ENCODE peak calls at places on chromosome 14, in five cellular contexts. J, F, P, H and E are unnamed samples.

GRCh38 chr14:41609704-41610183 is 3.1 kb downstream of the LRFN5 start:
- DNase-seq in J (no peak), F (peak), P (no peak), H (no peak), E (peak)

GRCh38 chr14:23559010-23559920 is 3.2 kb downstream of the THTPA start:
- DNase-seq in J (peak), F (peak), P (peak), H (no peak), E (peak)

GRCh38 chr14:28767851-28768548 is 1.4 kb downstream of the FOXG1 start:
- DNase-seq in J (no peak), F (no peak), P (no peak), H (no peak), E (no peak)

GRCh38 chr14:30873308-30874119 is 845 bp upstream of the COCH start:
- DNase-seq in J (no peak), F (no peak), P (no peak), H (no peak), E (no peak)

GRCh38 chr14:60206249-60206670 is 41.1 kb upstream of the DHRS7 start:
- DNase-seq in J (no peak), F (no peak), P (no peak), H (no peak), E (no peak)

GRCh38 chr14:54338696-54339317 is 58.0 kb upstream of the CDKN3 start:
- DNase-seq in J (no peak), F (peak), P (no peak), H (peak), E (no peak)

GRCh38 chr14:87508333-87508732 is 484.6 kb downstream of the GALC start:
- DNase-seq in J (no peak), F (peak), P (no peak), H (no peak), E (no peak)

GRCh38 chr14:50335989-50336391 is 23.9 kb downstream of the DMAC2L start:
- DNase-seq in J (no peak), F (no peak), P (no peak), H (no peak), E (no peak)

GRCh38 chr14:22713631-22713950 is 52.9 kb upstream of the OXA1L start:
- DNase-seq in J (no peak), F (no peak), P (no peak), H (no peak), E (no peak)

GRCh38 chr14:53954551-53955233 is 1.9 kb downstream of the BMP4 start:
- DNase-seq in J (no peak), F (no peak), P (no peak), H (no peak), E (no peak)

GRCh38 chr14:75247286-75247922 is 31.2 kb upstream of the FOS start:
- DNase-seq in J (peak), F (no peak), P (peak), H (no peak), E (peak)

GRCh38 chr14:51430600-51430999 is 190.6 kb downstream of the TMX1 start:
- DNase-seq in J (no peak), F (no peak), P (no peak), H (no peak), E (no peak)

GRCh38 chr14:98785578-98785977 is 486.4 kb downstream of the BCL11B start:
- DNase-seq in J (no peak), F (no peak), P (no peak), H (no peak), E (no peak)

GRCh38 chr14:104554088-104554607 is 25.4 kb upstream of the C14orf180 start:
- DNase-seq in J (no peak), F (no peak), P (no peak), H (no peak), E (no peak)

GRCh38 chr14:100288382-100289185 is 17.7 kb downstream of the SLC25A29 start:
- DNase-seq in J (no peak), F (no peak), P (no peak), H (no peak), E (no peak)

GRCh38 chr14:65985976-65986375 is 500.2 kb upstream of the CCDC196 start:
- DNase-seq in J (no peak), F (no peak), P (no peak), H (no peak), E (no peak)